ENCODE peak calls at places on chromosomes 4 and X, in five cellular contexts. C, I, D, E and G are unnamed samples.

GRCh38 chr4:127783026-127783769 is 1.1 kb downstream of the HSPA4L start:
- DNase-seq in I (peak; percentile 64), C (peak; percentile 99), E (no peak), D (peak; percentile 24), G (peak; percentile 83)

GRCh38 chr4:14265651-14266050 is 638.1 kb upstream of the BOD1L1 start:
- DNase-seq in C (no peak), E (no peak), D (no peak), I (no peak), G (no peak)

GRCh38 chr4:48015216-48015615 is 1.3 kb downstream of the CNGA1 start:
- DNase-seq in D (no peak), E (no peak), C (peak; percentile 36), I (no peak), G (no peak)

GRCh38 chr4:111562811-111563210 is 582.4 kb upstream of the FAM241A start:
- DNase-seq in D (no peak), C (peak; percentile 2), I (no peak), E (no peak), G (peak; percentile 24)

GRCh38 chrX:68114573-68115199 is 318.6 kb downstream of the OPHN1 start:
- DNase-seq in D (no peak), I (peak; percentile 11), C (peak; percentile 69), E (no peak), G (peak; percentile 23)

GRCh38 chr4:168796362-168797106 is 213.5 kb downstream of the CBR4 start:
- DNase-seq in I (peak; percentile 67), D (peak; percentile 52), C (peak; percentile 75), E (no peak), G (peak; percentile 94)

GRCh38 chrX:101417981-101418841 is 10.2 kb downstream of the HNRNPH2 start:
- DNase-seq in D (no peak), E (no peak), I (peak; percentile 54), C (no peak), G (peak; percentile 14)

GRCh38 chr4:168449740-168450442 is 30.4 kb downstream of the DDX60L start:
- DNase-seq in E (no peak), C (peak; percentile 40), I (no peak), D (no peak), G (peak; percentile 75)

GRCh38 chrX:51747671-51748070 is 4.4 kb downstream of the GSPT2 start:
- DNase-seq in E (no peak), C (no peak), I (no peak), D (no peak), G (peak; percentile 16)

GRCh38 chrX:51742586-51742985 is 656 bp upstream of the GSPT2 start:
- DNase-seq in D (no peak), E (no peak), C (no peak), I (no peak), G (no peak)

GRCh38 chrX:51743179-51743957 is at the start of gene GSPT2:
- DNase-seq in C (peak; percentile 56), E (peak; percentile 34), I (peak; percentile 73), D (no peak), G (peak; percentile 67)
- H3K27ac ChIP-seq in C (no peak within 1 kb of the TSS), E (peak within 1 kb of the TSS; percentile 68), I (peak within 1 kb of the TSS; percentile 71), D (no peak within 1 kb of the TSS), G (peak within 1 kb of the TSS; percentile 65)

GRCh38 chrX:20218809-20219505 is 47.8 kb downstream of the RPS6KA3 start:
- DNase-seq in I (peak; percentile 35), D (no peak), C (no peak), E (no peak), G (no peak)
- TF ChIP-seq CTCF in I (peak; percentile 17), D (no peak), C (no peak), E (no peak), G (no peak)

DNA sequence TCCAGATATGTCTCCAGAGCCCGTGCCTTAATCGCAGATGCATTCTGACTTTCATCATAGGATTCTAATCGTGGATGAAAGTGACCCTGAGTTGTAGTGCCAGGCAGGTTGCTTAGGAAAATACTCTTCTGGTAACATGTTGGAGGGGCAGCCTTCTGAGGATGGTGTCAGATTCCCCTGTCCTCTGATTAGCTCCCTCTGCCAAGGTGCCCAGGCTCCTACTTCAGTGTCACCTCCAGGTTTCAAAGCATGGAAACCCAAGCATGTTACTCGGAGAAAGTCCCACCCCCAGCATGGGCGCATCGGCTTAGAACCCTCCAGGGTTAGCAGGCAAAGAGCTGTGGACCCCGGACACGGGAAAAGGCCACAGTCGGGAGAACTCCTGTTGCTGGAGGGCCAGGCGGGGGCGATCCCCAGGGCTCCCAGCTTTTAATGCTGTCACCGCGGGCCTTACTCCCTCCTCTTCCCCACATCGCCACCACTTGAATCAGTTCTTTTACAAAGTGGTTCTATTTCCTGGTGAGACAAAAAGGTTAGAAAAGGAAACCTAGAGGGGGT is 44.5 kb downstream of the TRIM2 start:
- DNase-seq in I (no peak), D (no peak), C (no peak), E (no peak), G (no peak)
- TF ChIP-seq EZH2 in I (no peak), D (no peak), C (no peak), E (no peak), G (no peak)

GRCh38 chr4:184331155-184331995 is 113.7 kb upstream of the ENPP6 start:
- DNase-seq in D (no peak), I (no peak), E (no peak), C (peak; percentile 32), G (no peak)

GRCh38 chr4:184324939-184325477 is 107.3 kb upstream of the ENPP6 start:
- DNase-seq in C (no peak), I (no peak), E (no peak), D (no peak), G (no peak)

GRCh38 chr4:184328022-184328736 is 110.5 kb upstream of the ENPP6 start:
- DNase-seq in D (no peak), C (peak; percentile 98), I (no peak), E (peak; percentile 97), G (no peak)

GRCh38 chr4:184330008-184330400 is 112.3 kb upstream of the ENPP6 start:
- DNase-seq in C (peak; percentile 85), E (peak; percentile 90), I (no peak), D (no peak), G (peak; percentile 29)

GRCh38 chr4:184329235-184330007 is 111.7 kb upstream of the ENPP6 start:
- DNase-seq in E (no peak), C (no peak), D (no peak), I (no peak), G (no peak)
- H3K27ac ChIP-seq in E (peak overlapping the region; percentile 90), C (peak overlapping the region; percentile 83), D (no peak overlapping the region), I (peak overlapping the region; percentile 2), G (no peak overlapping the region)

GRCh38 chrX:115018040-115018647 is 728 bp upstream of the IL13RA2 start:
- DNase-seq in C (no peak), D (no peak), E (no peak), I (peak; percentile 25), G (no peak)
- TF ChIP-seq CTCF in C (peak; percentile 30), D (peak; percentile 22), E (peak; percentile 34), I (peak; percentile 50), G (no peak)